ENCODE peak calls at places on chromosomes 12 and 14, in seven cellular contexts. Q, D, K, U, G, X and L are unnamed samples.

GRCh38 chr14:68668531-68668930 is 124.3 kb downstream of the ZFP36L1 start:
- DNase-seq in X (no peak), D (no peak), K (no peak), U (no peak), Q (no peak), G (no peak), L (no peak)

GRCh38 chr12:19794116-19794515 is 354.8 kb downstream of the AEBP2 start:
- DNase-seq in U (no peak), Q (no peak), D (no peak), X (no peak), G (no peak), K (no peak), L (no peak)

GRCh38 chr12:102811125-102811737 is 105.8 kb downstream of the PAH start:
- DNase-seq in K (no peak), U (peak), D (peak), Q (no peak), G (no peak), X (no peak), L (peak)

GRCh38 chr12:3553221-3553620 is 62.2 kb downstream of the PRMT8 start:
- DNase-seq in D (no peak), G (no peak), X (no peak), K (no peak), Q (no peak), U (no peak), L (no peak)

GRCh38 chr14:74324945-74325361 is 22.2 kb upstream of the ABCD4 start:
- DNase-seq in G (no peak), D (no peak), U (peak), Q (no peak), X (no peak), K (no peak), L (peak)

GRCh38 chr14:87810711-87811110 is 182.3 kb downstream of the GALC start:
- DNase-seq in G (no peak), Q (no peak), U (no peak), K (no peak), X (no peak), D (no peak), L (peak)

GRCh38 chr14:96079066-96079465 is 39.9 kb downstream of the C14orf132 start:
- DNase-seq in U (no peak), D (no peak), G (no peak), X (no peak), K (no peak), Q (no peak), L (peak)

GRCh38 chr14:55850803-55851202 is 267.4 kb upstream of the PELI2 start:
- DNase-seq in U (no peak), G (no peak), K (no peak), X (no peak), Q (no peak), D (no peak), L (no peak)

GRCh38 chr12:89721291-89721987 is 12.8 kb upstream of the ATP2B1 start:
- DNase-seq in X (no peak), K (no peak), G (no peak), Q (no peak), U (no peak), D (no peak), L (no peak)

GRCh38 chr12:91040356-91040755 is 17.5 kb downstream of the KERA start:
- DNase-seq in X (no peak), K (no peak), Q (no peak), D (no peak), G (no peak), U (no peak), L (no peak)

GRCh38 chr14:74475678-74476077 is 17.4 kb downstream of the NPC2 start:
- DNase-seq in G (no peak), K (no peak), U (no peak), Q (no peak), D (no peak), X (no peak), L (no peak)

GRCh38 chr14:94373708-94374107 is 14.7 kb downstream of the SERPINA1 start:
- DNase-seq in K (no peak), X (no peak), U (no peak), D (no peak), Q (no peak), G (no peak), L (no peak)

GRCh38 chr12:44317651-44318126 is 481.8 kb downstream of the TMEM117 start:
- DNase-seq in K (no peak), U (peak), X (no peak), D (peak), G (no peak), Q (no peak), L (peak)

GRCh38 chr14:100557658-100558057 is 29.6 kb downstream of the BEGAIN start:
- DNase-seq in Q (no peak), U (no peak), X (no peak), K (no peak), D (peak), G (no peak), L (peak)

GRCh38 chr14:50225974-50226297 is 5.4 kb downstream of the SOS2 start:
- DNase-seq in G (no peak), K (no peak), D (peak), Q (no peak), X (no peak), U (no peak), L (peak)

GRCh38 chr12:55001198-55001827 is 16.8 kb upstream of the TESPA1 start:
- DNase-seq in U (no peak), K (no peak), D (no peak), X (no peak), G (no peak), Q (no peak), L (no peak)

GRCh38 chr12:114174326-114174725 is 208.2 kb upstream of the RBM19 start:
- DNase-seq in U (no peak), X (no peak), Q (no peak), D (peak), K (no peak), G (no peak), L (no peak)